ENCODE peak calls at places on chromosomes 2 and 18, in six cellular contexts. U is body of pancreas, N is breast epithelium, G is A549, H is Peyer's patch, E is IMR-90. W is an unnamed sample.
A peak's percentile ranks its signal among the peaks of the same experiment; 100 is the strongest.

GRCh38 chr2:3487931-3488554 is 31.3 kb downstream of the ADI1 start:
- DNase-seq in U (no peak), N (no peak), G (no peak), H (peak; percentile 42), E (no peak), W (no peak)

GRCh38 chr18:62460851-62461300 is 61.9 kb upstream of the ZCCHC2 start:
- DNase-seq in U (peak; percentile 31), N (no peak), G (peak; percentile 27), H (no peak), E (no peak), W (no peak)

GRCh38 chr2:196329959-196330358 is 158.6 kb upstream of the STK17B start:
- DNase-seq in U (no peak), N (no peak), G (no peak), H (no peak), E (no peak), W (no peak)

GRCh38 chr2:221068123-221068522 is 504.0 kb downstream of the EPHA4 start:
- DNase-seq in U (no peak), N (no peak), G (no peak), H (no peak), E (no peak), W (no peak)

GRCh38 chr18:26008619-26009018 is 81.8 kb downstream of the SS18 start:
- DNase-seq in U (no peak), N (no peak), G (no peak), H (no peak), E (no peak), W (no peak)

GRCh38 chr2:203636896-203637818 is 69.3 kb upstream of the CD28 start:
- DNase-seq in U (no peak), N (no peak), G (no peak), H (no peak), E (no peak), W (no peak)

GRCh38 chr2:240705204-240705781 is 13.6 kb downstream of the AQP12A start:
- DNase-seq in U (no peak), N (no peak), G (no peak), H (no peak), E (no peak), W (peak; percentile 40)

GRCh38 chr18:6498265-6498664 is 83.6 kb upstream of the L3MBTL4 start:
- DNase-seq in U (no peak), N (no peak), G (no peak), H (no peak), E (no peak), W (no peak)

GRCh38 chr18:23229472-23229871 is 94.2 kb downstream of the CABLES1 start:
- DNase-seq in U (no peak), N (no peak), G (no peak), H (no peak), E (peak; percentile 50), W (no peak)
- H3K4me1 ChIP-seq in U (peaks cover 13% of the 10 kb centered on the region), N (peaks cover 5% of the 10 kb centered on the region), G (peaks cover 4% of the 10 kb centered on the region), H (no peaks in the 10 kb centered on the region), E (peaks cover 31% of the 10 kb centered on the region), W (peaks cover 44% of the 10 kb centered on the region)

GRCh38 chr2:24926220-24926601 is 6.2 kb upstream of the ADCY3 start:
- DNase-seq in U (no peak), N (peak; percentile 27), G (no peak), H (no peak), E (no peak), W (no peak)

GRCh38 chr2:24924732-24925131 is 4.7 kb upstream of the ADCY3 start:
- DNase-seq in U (no peak), N (peak; percentile 30), G (no peak), H (peak; percentile 30), E (no peak), W (no peak)

GRCh38 chr2:24928036-24928435 is 8.0 kb upstream of the ADCY3 start:
- DNase-seq in U (no peak), N (no peak), G (no peak), H (peak; percentile 9), E (no peak), W (no peak)

GRCh38 chr2:24925815-24926214 is 5.8 kb upstream of the ADCY3 start:
- DNase-seq in U (no peak), N (peak; percentile 2), G (no peak), H (peak; percentile 8), E (no peak), W (no peak)

DNA sequence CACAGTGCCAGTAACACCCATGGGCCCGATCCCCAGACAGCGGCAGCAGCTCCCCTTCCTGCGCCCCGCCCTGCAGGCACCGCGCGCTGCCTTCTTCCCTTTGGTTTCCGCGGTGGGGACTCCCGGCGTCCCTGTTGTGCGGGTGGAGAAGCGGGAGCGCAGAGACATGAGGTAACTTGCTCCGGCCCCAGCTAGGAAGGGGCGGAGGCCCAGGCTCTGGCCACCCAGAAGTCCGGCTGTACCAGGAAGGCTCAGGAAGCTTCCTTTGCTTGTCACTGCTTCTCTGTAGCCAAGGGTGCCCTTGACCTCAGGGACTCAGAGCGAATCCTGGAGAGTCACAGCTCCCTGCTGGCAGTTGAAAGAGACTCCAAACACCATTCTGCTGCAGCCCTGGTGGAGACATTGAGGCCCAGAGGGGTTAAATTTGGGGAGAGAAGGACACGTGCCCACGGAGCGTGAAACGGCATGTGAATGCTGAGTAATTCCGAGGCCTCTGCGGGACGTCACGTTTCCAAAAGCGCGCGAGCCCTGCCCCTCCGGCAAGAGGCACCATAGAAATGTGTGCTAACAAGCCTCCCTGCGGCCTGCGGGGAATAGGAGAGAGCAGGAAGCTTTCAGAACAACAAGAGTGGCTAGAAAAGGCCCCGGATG is 6.7 kb upstream of the ADCY3 start:
- DNase-seq in U (peak; percentile 46), N (peak; percentile 57), G (no peak), H (peak; percentile 61), E (no peak), W (peak; percentile 60)
- TF ChIP-seq POLR2A in U (no peak), N (no peak), G (no peak), H (no peak), E (no peak), W (no peak)

GRCh38 chr2:71747573-71747972 is 294.2 kb downstream of the DYSF start:
- DNase-seq in U (peak; percentile 28), N (no peak), G (no peak), H (no peak), E (no peak), W (no peak)
- H3K4me1 ChIP-seq in U (peaks cover 24% of the 10 kb centered on the region), N (peaks cover 5% of the 10 kb centered on the region), G (peaks cover 57% of the 10 kb centered on the region), H (no peaks in the 10 kb centered on the region), E (peaks cover 11% of the 10 kb centered on the region), W (peaks cover 39% of the 10 kb centered on the region)

GRCh38 chr2:86358982-86359381 is 21.6 kb upstream of the REEP1 start:
- DNase-seq in U (no peak), N (no peak), G (no peak), H (no peak), E (no peak), W (no peak)

GRCh38 chr2:86357392-86357963 is 20.1 kb upstream of the REEP1 start:
- DNase-seq in U (no peak), N (no peak), G (no peak), H (no peak), E (no peak), W (no peak)

DNA sequence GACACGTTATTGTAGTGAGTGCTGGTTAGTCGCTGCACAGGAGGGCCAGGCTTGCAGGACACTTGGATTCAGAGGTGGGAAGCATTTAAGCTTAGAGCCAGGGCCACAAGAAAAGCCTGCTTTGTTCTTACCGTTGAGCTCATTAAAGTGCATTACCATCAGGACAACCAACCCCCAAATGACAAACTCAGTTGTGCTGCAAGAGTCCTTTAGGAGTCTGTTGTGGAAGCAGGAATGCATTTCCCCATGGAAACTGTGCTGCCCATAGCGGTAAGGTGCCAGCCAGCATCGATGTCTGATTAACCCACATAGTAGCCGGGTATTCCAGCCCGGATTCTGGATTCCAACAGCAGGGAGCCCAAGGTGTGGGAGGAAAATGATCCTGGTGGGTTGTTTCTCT is 23.4 kb upstream of the REEP1 start:
- DNase-seq in U (peak; percentile 26), N (no peak), G (no peak), H (no peak), E (no peak), W (no peak)
- TF ChIP-seq POLR2A in U (no peak), N (no peak), G (no peak), H (no peak), E (no peak), W (no peak)

DNA sequence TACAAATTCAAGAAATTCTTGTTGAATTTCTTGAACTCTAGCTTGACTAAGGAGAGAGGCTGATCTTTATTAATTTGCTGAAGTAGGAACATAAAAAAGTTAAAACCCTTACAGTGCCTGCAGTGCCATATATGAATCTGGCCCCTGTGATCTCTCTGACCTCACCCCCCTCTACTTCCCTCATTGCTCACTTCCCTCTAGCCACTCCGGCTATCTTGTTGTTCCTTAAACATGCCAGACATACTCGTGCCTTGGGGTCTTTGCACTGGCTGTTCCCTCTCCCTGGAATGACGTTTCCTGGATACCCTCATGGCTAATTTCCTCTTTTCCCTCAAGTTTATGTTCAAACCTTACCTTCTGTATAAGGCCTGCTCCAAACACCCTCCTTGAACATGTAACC is 246.3 kb upstream of the SIX2 start:
- DNase-seq in U (no peak), N (no peak), G (no peak), H (no peak), E (no peak), W (no peak)
- H3K4me1 ChIP-seq in U (no peaks in the 10 kb centered on the region), N (no peaks in the 10 kb centered on the region), G (peaks cover 10% of the 10 kb centered on the region), H (no peaks in the 10 kb centered on the region), E (peaks cover 16% of the 10 kb centered on the region), W (peaks cover 2% of the 10 kb centered on the region)

DNA sequence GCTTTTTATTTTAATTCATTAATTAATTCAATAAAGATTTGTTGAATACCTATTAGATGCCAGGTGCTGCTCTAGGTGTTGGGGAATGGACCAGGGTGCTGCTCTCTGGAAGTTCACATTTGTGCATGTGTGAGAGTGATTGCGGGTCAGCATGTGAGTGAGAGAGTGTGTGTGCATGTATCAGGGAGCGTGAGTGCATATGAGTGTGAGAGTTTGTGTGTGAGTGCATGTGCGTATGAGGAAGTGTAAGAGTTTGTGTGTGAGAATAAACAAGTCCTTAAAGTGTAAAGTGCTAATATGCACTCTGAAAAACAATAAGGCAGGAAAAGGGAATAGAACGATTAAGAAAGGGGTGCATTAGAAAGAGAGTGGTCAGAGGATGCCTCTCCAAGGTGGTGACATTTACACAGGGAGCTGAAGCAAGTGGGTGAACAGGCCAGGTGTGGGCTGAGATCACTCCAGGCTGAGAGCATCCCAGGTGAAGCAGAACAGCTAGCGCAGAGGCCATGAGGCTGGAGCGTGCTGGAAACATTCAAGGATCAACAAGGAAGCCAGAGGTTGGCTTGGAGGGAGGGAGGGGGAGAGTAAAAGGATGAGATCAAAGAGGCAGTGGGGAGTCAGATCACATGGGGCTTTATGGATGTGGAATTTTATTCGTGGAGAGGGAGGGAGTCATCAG is 50.5 kb upstream of the SLC1A4 start:
- DNase-seq in U (no peak), N (no peak), G (no peak), H (no peak), E (no peak), W (no peak)
- TF ChIP-seq POLR2A in U (no peak), N (no peak), G (no peak), H (no peak), E (no peak), W (no peak)

DNA sequence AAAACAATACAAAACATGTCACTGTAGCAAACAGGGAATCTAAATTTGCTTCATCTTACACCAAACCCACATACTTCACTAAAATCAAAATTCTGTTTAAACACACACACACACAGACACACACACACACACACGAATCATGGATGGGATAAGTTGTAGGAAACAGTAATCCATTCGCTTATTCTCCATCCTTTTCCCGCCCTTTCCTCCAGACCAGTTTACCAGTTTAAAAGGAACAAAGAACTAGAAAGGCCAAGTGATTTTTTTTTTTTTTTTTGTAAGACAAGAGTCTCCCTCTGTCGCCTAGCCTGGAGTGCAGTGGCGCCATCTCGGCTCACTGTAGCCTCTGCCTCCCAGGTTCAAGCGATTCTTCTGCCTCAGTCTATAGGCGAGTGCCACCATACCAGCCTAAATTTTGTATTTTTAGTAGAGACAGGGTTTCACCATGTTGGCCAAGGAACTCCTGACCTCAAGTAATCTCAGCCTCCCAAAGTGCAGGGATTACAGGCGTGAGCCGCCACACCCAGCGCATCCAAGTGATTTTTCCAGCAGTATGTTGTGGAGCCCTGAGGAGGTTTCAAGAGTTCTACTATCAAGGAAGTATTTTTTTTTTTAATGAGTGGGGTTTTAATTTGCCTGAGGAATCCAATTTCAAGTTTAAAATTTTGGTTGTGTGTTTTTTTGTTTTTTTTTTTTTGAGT is 5.7 kb downstream of the PSME4 start:
- DNase-seq in U (no peak), N (no peak), G (peak; percentile 20), H (no peak), E (no peak), W (no peak)
- H3K4me1 ChIP-seq in U (peaks cover 69% of the 10 kb centered on the region), N (peaks cover 6% of the 10 kb centered on the region), G (peaks cover 50% of the 10 kb centered on the region), H (no peaks in the 10 kb centered on the region), E (peaks cover 14% of the 10 kb centered on the region), W (peaks cover 55% of the 10 kb centered on the region)